ENCODE peak calls at places on chromosomes 13 and 19, in eight cellular contexts. One of them, this sample, is unnamed.

GRCh38 chr13:35479223-35479536 is 2.7 kb upstream of the MAB21L1 start:
- DNase-seq in tibial nerve: no peak
- DNase-seq in uterus: no peak
- DNase-seq in endothelial cell of umbilical vein: no peak
- DNase-seq in pancreas: no peak
- DNase-seq in right lobe of liver: no peak
- DNase-seq in heart left ventricle: no peak
- DNase-seq in cardiac muscle cell: no peak
- DNase-seq in this sample: no peak

GRCh38 chr13:93145199-93145598 is 81.4 kb upstream of the GPC6 start:
- DNase-seq in heart left ventricle: no peak
- DNase-seq in pancreas: no peak
- DNase-seq in right lobe of liver: no peak
- DNase-seq in cardiac muscle cell: no peak
- DNase-seq in uterus: no peak
- DNase-seq in endothelial cell of umbilical vein: no peak
- DNase-seq in tibial nerve: no peak
- DNase-seq in this sample: no peak

GRCh38 chr13:71290963-71291937 is 575.8 kb downstream of the DACH1 start:
- DNase-seq in uterus: peak; percentile 20
- DNase-seq in cardiac muscle cell: peak; percentile 8
- DNase-seq in heart left ventricle: peak; percentile 33
- DNase-seq in tibial nerve: no peak
- DNase-seq in right lobe of liver: peak; percentile 60
- DNase-seq in endothelial cell of umbilical vein: peak; percentile 25
- DNase-seq in pancreas: peak; percentile 37
- DNase-seq in this sample: peak; percentile 19

GRCh38 chr13:23380534-23380933 is 53.0 kb downstream of the SACS start:
- DNase-seq in endothelial cell of umbilical vein: no peak
- DNase-seq in heart left ventricle: no peak
- DNase-seq in right lobe of liver: no peak
- DNase-seq in pancreas: no peak
- DNase-seq in tibial nerve: no peak
- DNase-seq in cardiac muscle cell: peak; percentile 76
- DNase-seq in uterus: no peak
- DNase-seq in this sample: no peak

GRCh38 chr13:112260108-112261055 is 115.8 kb upstream of the SPACA7 start:
- DNase-seq in heart left ventricle: no peak
- DNase-seq in uterus: no peak
- DNase-seq in endothelial cell of umbilical vein: no peak
- DNase-seq in pancreas: no peak
- DNase-seq in cardiac muscle cell: no peak
- DNase-seq in tibial nerve: no peak
- DNase-seq in right lobe of liver: no peak
- DNase-seq in this sample: no peak

GRCh38 chr13:19622189-19622588 is 11.3 kb upstream of the MPHOSPH8 start:
- DNase-seq in tibial nerve: no peak
- DNase-seq in cardiac muscle cell: no peak
- DNase-seq in right lobe of liver: no peak
- DNase-seq in heart left ventricle: no peak
- DNase-seq in uterus: no peak
- DNase-seq in endothelial cell of umbilical vein: no peak
- DNase-seq in pancreas: no peak
- DNase-seq in this sample: no peak

GRCh38 chr13:107202371-107203023 is 634.6 kb upstream of the ARGLU1 start:
- DNase-seq in right lobe of liver: no peak
- DNase-seq in pancreas: no peak
- DNase-seq in uterus: no peak
- DNase-seq in cardiac muscle cell: peak; percentile 95
- DNase-seq in tibial nerve: no peak
- DNase-seq in heart left ventricle: peak; percentile 60
- DNase-seq in endothelial cell of umbilical vein: peak; percentile 99
- DNase-seq in this sample: no peak

GRCh38 chr13:102440259-102440936 is 38.5 kb upstream of the FGF14 start:
- DNase-seq in heart left ventricle: no peak
- DNase-seq in endothelial cell of umbilical vein: no peak
- DNase-seq in pancreas: peak; percentile 69
- DNase-seq in cardiac muscle cell: no peak
- DNase-seq in right lobe of liver: peak; percentile 65
- DNase-seq in uterus: no peak
- DNase-seq in tibial nerve: no peak
- DNase-seq in this sample: no peak

GRCh38 chr13:110396913-110397379 is 89.9 kb downstream of the COL4A2 start:
- DNase-seq in endothelial cell of umbilical vein: no peak
- DNase-seq in pancreas: peak; percentile 44
- DNase-seq in heart left ventricle: peak; percentile 82
- DNase-seq in right lobe of liver: no peak
- DNase-seq in tibial nerve: peak; percentile 87
- DNase-seq in cardiac muscle cell: peak; percentile 100
- DNase-seq in uterus: peak; percentile 94
- DNase-seq in this sample: peak; percentile 33

DNA sequence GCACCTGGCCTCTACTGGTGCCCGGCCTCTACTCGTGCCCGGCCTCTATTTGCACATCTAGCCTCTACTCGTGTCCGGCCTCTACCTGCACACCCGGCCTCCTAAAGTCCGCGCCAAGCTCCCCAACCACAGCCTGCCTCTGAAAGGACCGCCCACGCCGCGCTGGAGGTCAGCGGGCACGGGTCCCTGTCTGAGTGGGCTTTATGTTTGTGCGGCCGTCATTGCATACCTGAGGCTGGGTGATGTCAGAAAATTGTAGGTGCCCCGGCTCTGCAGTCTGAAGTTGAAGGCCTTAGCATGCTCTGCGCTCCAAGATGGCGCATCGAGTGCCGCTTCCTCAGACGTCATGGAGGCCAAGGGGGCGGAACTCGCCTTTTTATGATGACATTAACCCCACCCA is 1.1 kb downstream of the ZNF135 start:
- DNase-seq in heart left ventricle: no peak
- DNase-seq in pancreas: no peak
- DNase-seq in right lobe of liver: no peak
- DNase-seq in cardiac muscle cell: no peak
- DNase-seq in uterus: no peak
- DNase-seq in tibial nerve: no peak
- DNase-seq in endothelial cell of umbilical vein: no peak
- DNase-seq in this sample: no peak
- H3K9me3 ChIP-seq in heart left ventricle: peaks cover 22% of the 10 kb centered on the region
- H3K9me3 ChIP-seq in pancreas: no peaks in the 10 kb centered on the region
- H3K9me3 ChIP-seq in right lobe of liver: no peaks in the 10 kb centered on the region
- H3K9me3 ChIP-seq in cardiac muscle cell: no peaks in the 10 kb centered on the region
- H3K9me3 ChIP-seq in uterus: no peaks in the 10 kb centered on the region
- H3K9me3 ChIP-seq in tibial nerve: peaks cover 69% of the 10 kb centered on the region
- H3K9me3 ChIP-seq in endothelial cell of umbilical vein: no peaks in the 10 kb centered on the region
- H3K9me3 ChIP-seq in this sample: peaks cover 22% of the 10 kb centered on the region

GRCh38 chr13:99198630-99199029 is 2.0 kb upstream of the UBAC2 start:
- DNase-seq in cardiac muscle cell: no peak
- DNase-seq in right lobe of liver: no peak
- DNase-seq in endothelial cell of umbilical vein: no peak
- DNase-seq in heart left ventricle: no peak
- DNase-seq in tibial nerve: no peak
- DNase-seq in uterus: no peak
- DNase-seq in pancreas: no peak
- DNase-seq in this sample: peak; percentile 14

GRCh38 chr13:99193152-99193551 is 7.5 kb upstream of the UBAC2 start:
- DNase-seq in uterus: no peak
- DNase-seq in cardiac muscle cell: no peak
- DNase-seq in heart left ventricle: no peak
- DNase-seq in right lobe of liver: no peak
- DNase-seq in pancreas: no peak
- DNase-seq in tibial nerve: no peak
- DNase-seq in endothelial cell of umbilical vein: no peak
- DNase-seq in this sample: no peak

GRCh38 chr13:99197257-99197651 is 3.4 kb upstream of the UBAC2 start:
- DNase-seq in tibial nerve: no peak
- DNase-seq in heart left ventricle: no peak
- DNase-seq in uterus: no peak
- DNase-seq in right lobe of liver: no peak
- DNase-seq in endothelial cell of umbilical vein: no peak
- DNase-seq in pancreas: no peak
- DNase-seq in cardiac muscle cell: no peak
- DNase-seq in this sample: no peak

GRCh38 chr13:99199541-99200432 is 867 bp upstream of the UBAC2 start:
- DNase-seq in heart left ventricle: no peak
- DNase-seq in tibial nerve: no peak
- DNase-seq in uterus: no peak
- DNase-seq in cardiac muscle cell: no peak
- DNase-seq in right lobe of liver: no peak
- DNase-seq in pancreas: no peak
- DNase-seq in endothelial cell of umbilical vein: peak; percentile 39
- DNase-seq in this sample: no peak

GRCh38 chr13:99196466-99197256 is 4.0 kb upstream of the UBAC2 start:
- DNase-seq in heart left ventricle: no peak
- DNase-seq in tibial nerve: no peak
- DNase-seq in endothelial cell of umbilical vein: peak; percentile 12
- DNase-seq in pancreas: no peak
- DNase-seq in uterus: no peak
- DNase-seq in right lobe of liver: no peak
- DNase-seq in cardiac muscle cell: no peak
- DNase-seq in this sample: peak; percentile 47
- TF ChIP-seq CTCF in heart left ventricle: no peak
- TF ChIP-seq CTCF in tibial nerve: no peak
- TF ChIP-seq CTCF in endothelial cell of umbilical vein: no peak
- TF ChIP-seq CTCF in pancreas: no peak
- TF ChIP-seq CTCF in uterus: no peak
- TF ChIP-seq CTCF in right lobe of liver: peak; percentile 4
- TF ChIP-seq CTCF in cardiac muscle cell: peak; percentile 6
- TF ChIP-seq CTCF in this sample: peak; percentile 60

GRCh38 chr13:69226427-69226826 is 881.2 kb upstream of the ATXN8OS start:
- DNase-seq in heart left ventricle: no peak
- DNase-seq in uterus: no peak
- DNase-seq in endothelial cell of umbilical vein: no peak
- DNase-seq in tibial nerve: no peak
- DNase-seq in cardiac muscle cell: no peak
- DNase-seq in pancreas: no peak
- DNase-seq in right lobe of liver: no peak
- DNase-seq in this sample: no peak
- H3K4me3 ChIP-seq in heart left ventricle: no peak overlapping the region
- H3K4me3 ChIP-seq in uterus: no peak overlapping the region
- H3K4me3 ChIP-seq in endothelial cell of umbilical vein: no peak overlapping the region
- H3K4me3 ChIP-seq in tibial nerve: no peak overlapping the region
- H3K4me3 ChIP-seq in cardiac muscle cell: no peak overlapping the region
- H3K4me3 ChIP-seq in pancreas: no peak overlapping the region
- H3K4me3 ChIP-seq in right lobe of liver: no peak overlapping the region
- H3K4me3 ChIP-seq in this sample: no peak overlapping the region

GRCh38 chr19:44109458-44109857 is 3.7 kb upstream of the ZNF225 start:
- DNase-seq in cardiac muscle cell: no peak
- DNase-seq in right lobe of liver: no peak
- DNase-seq in heart left ventricle: no peak
- DNase-seq in tibial nerve: no peak
- DNase-seq in pancreas: no peak
- DNase-seq in uterus: no peak
- DNase-seq in endothelial cell of umbilical vein: no peak
- DNase-seq in this sample: no peak
- H3K9me3 ChIP-seq in cardiac muscle cell: no peaks in the 10 kb centered on the region
- H3K9me3 ChIP-seq in right lobe of liver: no peaks in the 10 kb centered on the region
- H3K9me3 ChIP-seq in heart left ventricle: peaks cover 65% of the 10 kb centered on the region
- H3K9me3 ChIP-seq in tibial nerve: peaks cover 76% of the 10 kb centered on the region
- H3K9me3 ChIP-seq in pancreas: no peaks in the 10 kb centered on the region
- H3K9me3 ChIP-seq in uterus: no peaks in the 10 kb centered on the region
- H3K9me3 ChIP-seq in endothelial cell of umbilical vein: peaks cover 17% of the 10 kb centered on the region
- H3K9me3 ChIP-seq in this sample: peaks cover 49% of the 10 kb centered on the region

GRCh38 chr19:49690656-49691242 is at the start of gene CPT1C:
- DNase-seq in pancreas: peak; percentile 78
- DNase-seq in right lobe of liver: peak; percentile 69
- DNase-seq in uterus: peak; percentile 85
- DNase-seq in tibial nerve: peak; percentile 47
- DNase-seq in cardiac muscle cell: peak; percentile 83
- DNase-seq in heart left ventricle: peak; percentile 82
- DNase-seq in endothelial cell of umbilical vein: peak; percentile 83
- DNase-seq in this sample: no peak
- TF ChIP-seq CTCF in pancreas: no peak
- TF ChIP-seq CTCF in right lobe of liver: no peak
- TF ChIP-seq CTCF in uterus: no peak
- TF ChIP-seq CTCF in tibial nerve: no peak
- TF ChIP-seq CTCF in cardiac muscle cell: no peak
- TF ChIP-seq CTCF in heart left ventricle: no peak
- TF ChIP-seq CTCF in endothelial cell of umbilical vein: no peak
- TF ChIP-seq CTCF in this sample: no peak

DNA sequence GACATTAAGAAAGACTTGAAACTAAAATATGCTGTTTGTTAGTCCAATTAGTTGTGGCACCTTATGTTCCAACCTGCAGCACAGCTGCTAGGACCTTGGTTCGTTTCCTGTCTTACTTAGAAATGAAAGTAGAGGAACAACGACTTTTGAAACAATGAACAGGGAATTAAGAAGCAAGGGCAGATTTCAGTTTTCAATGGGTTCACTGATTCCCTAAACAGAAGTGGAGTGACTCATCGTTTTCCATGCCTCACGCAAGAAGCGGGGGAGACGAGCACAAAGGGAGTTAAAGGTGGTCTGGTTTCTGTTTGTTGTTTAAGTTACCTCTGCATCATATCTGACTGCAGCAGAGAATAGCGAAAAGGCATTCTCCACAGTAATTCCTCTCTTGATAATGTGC is 44.8 kb downstream of the PHF11 start:
- DNase-seq in right lobe of liver: no peak
- DNase-seq in cardiac muscle cell: peak; percentile 60
- DNase-seq in endothelial cell of umbilical vein: peak; percentile 81
- DNase-seq in tibial nerve: no peak
- DNase-seq in heart left ventricle: no peak
- DNase-seq in uterus: peak; percentile 64
- DNase-seq in pancreas: no peak
- DNase-seq in this sample: no peak
- H3K4me3 ChIP-seq in right lobe of liver: no peak overlapping the region
- H3K4me3 ChIP-seq in cardiac muscle cell: no peak overlapping the region
- H3K4me3 ChIP-seq in endothelial cell of umbilical vein: no peak overlapping the region
- H3K4me3 ChIP-seq in tibial nerve: no peak overlapping the region
- H3K4me3 ChIP-seq in heart left ventricle: peak overlapping the region; percentile 13
- H3K4me3 ChIP-seq in uterus: peak overlapping the region; percentile 2
- H3K4me3 ChIP-seq in pancreas: no peak overlapping the region
- H3K4me3 ChIP-seq in this sample: no peak overlapping the region

This sample was measured in PC-9.